ENCODE peak calls at places on chromosomes 16 and 17, in eight cellular contexts. G, E, D, W, Z, H, K and Q are unnamed samples.

GRCh38 chr17:79288950-79289349 is 214.3 kb downstream of the ENGASE start:
- DNase-seq in D (no peak), G (no peak), W (no peak), K (no peak), Z (no peak), H (no peak), E (no peak), Q (no peak)

GRCh38 chr17:73215414-73215813 is 22.6 kb downstream of the COG1 start:
- DNase-seq in G (no peak), E (no peak), W (no peak), Z (no peak), D (no peak), H (no peak), K (peak; percentile 41), Q (no peak)

GRCh38 chr17:68785565-68786486 is 169.4 kb downstream of the ABCA8 start:
- DNase-seq in K (no peak), Z (no peak), D (no peak), G (no peak), W (no peak), E (no peak), H (no peak), Q (no peak)

GRCh38 chr17:39223907-39224777 is 1.6 kb downstream of the STAC2 start:
- DNase-seq in H (no peak), E (no peak), K (peak; percentile 79), W (no peak), D (no peak), G (no peak), Z (no peak), Q (no peak)

GRCh38 chr16:62135903-62136302 is 99.7 kb upstream of the CDH8 start:
- DNase-seq in D (peak; percentile 38), H (no peak), K (no peak), G (peak; percentile 84), E (no peak), W (no peak), Z (no peak), Q (no peak)

GRCh38 chr16:56530872-56531271 is 11.0 kb upstream of the BBS2 start:
- DNase-seq in E (no peak), K (no peak), W (no peak), H (no peak), G (peak; percentile 47), Z (no peak), D (peak; percentile 27), Q (peak; percentile 40)

GRCh38 chr16:69747115-69747514 is 7.6 kb downstream of the NOB1 start:
- DNase-seq in E (no peak), G (no peak), D (no peak), W (no peak), Z (no peak), H (no peak), K (no peak), Q (no peak)

GRCh38 chr17:8649157-8650118 is 18.9 kb upstream of the MYH10 start:
- DNase-seq in E (no peak), D (peak; percentile 82), H (peak; percentile 65), W (no peak), G (peak; percentile 99), K (no peak), Z (no peak), Q (peak; percentile 100)

GRCh38 chr17:31824771-31825360 is 34.2 kb downstream of the COPRS start:
- DNase-seq in K (no peak), W (no peak), Z (no peak), D (peak; percentile 52), G (no peak), E (no peak), H (no peak), Q (no peak)

GRCh38 chr16:47612711-47613110 is 151.6 kb downstream of the PHKB start:
- DNase-seq in E (no peak), W (no peak), Z (no peak), H (no peak), K (no peak), D (no peak), G (no peak), Q (no peak)

GRCh38 chr16:78441298-78441697 is 341.8 kb downstream of the WWOX start:
- DNase-seq in D (no peak), W (no peak), K (no peak), Z (no peak), G (no peak), H (no peak), E (no peak), Q (no peak)

GRCh38 chr16:9046667-9047055 is 44.8 kb upstream of the HAPSTR1 start:
- DNase-seq in Z (no peak), H (no peak), E (no peak), K (no peak), G (no peak), D (no peak), W (no peak), Q (no peak)

GRCh38 chr16:57720142-57720575 is 15.4 kb upstream of the KATNB1 start:
- DNase-seq in K (peak; percentile 68), W (no peak), E (peak; percentile 60), G (peak; percentile 36), Z (peak; percentile 54), D (peak; percentile 67), H (no peak), Q (peak; percentile 56)

GRCh38 chr17:4511199-4511932 is 12.7 kb downstream of the SPNS2 start:
- DNase-seq in W (no peak), Z (no peak), D (no peak), H (no peak), K (no peak), E (no peak), G (no peak), Q (no peak)

GRCh38 chr16:31467151-31467550 is 4.8 kb upstream of the TGFB1I1 start:
- DNase-seq in G (no peak), Z (no peak), W (peak; percentile 7), E (peak; percentile 5), H (no peak), K (peak; percentile 18), D (no peak), Q (no peak)

DNA sequence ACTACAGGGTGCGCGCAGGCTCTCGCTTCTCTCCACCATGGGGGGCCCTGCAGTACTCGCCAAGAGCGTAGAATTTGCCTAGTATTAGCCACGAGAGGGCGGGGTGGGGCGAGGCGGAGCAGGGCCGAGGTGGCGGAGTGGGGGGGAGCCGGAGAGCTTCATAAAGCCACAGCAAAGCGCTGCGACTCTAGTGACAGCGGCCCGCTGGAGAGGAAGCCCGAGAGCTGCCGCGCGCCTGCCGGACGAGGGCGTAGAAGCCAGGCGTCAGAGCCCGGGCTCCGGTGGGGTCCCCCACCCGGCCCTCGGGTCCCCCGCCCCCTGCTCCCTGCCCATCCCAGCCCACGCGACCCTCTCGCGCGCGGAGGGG is at the start of gene TBX21:
- DNase-seq in G (peak; percentile 10), W (peak; percentile 83), D (peak; percentile 59), Z (peak; percentile 70), K (peak; percentile 94), E (peak; percentile 88), H (peak; percentile 37), Q (no peak)
- H3K4me3 ChIP-seq in G (peak within 1 kb of the TSS; percentile 22), W (peak within 1 kb of the TSS; percentile 62), D (peak within 1 kb of the TSS; percentile 38), Z (peak within 1 kb of the TSS; percentile 23), K (peak within 1 kb of the TSS; percentile 41), E (no peak within 1 kb of the TSS), H (peak within 1 kb of the TSS; percentile 25), Q (no peak within 1 kb of the TSS)

GRCh38 chr17:45783593-45784292 is 377 bp upstream of the CRHR1 start:
- DNase-seq in E (peak; percentile 70), W (peak; percentile 59), Z (no peak), K (peak; percentile 95), D (peak; percentile 27), G (no peak), H (peak; percentile 76), Q (no peak)

GRCh38 chr17:45785373-45786193 is 1.5 kb downstream of the CRHR1 start:
- DNase-seq in K (peak; percentile 79), D (no peak), G (no peak), W (no peak), H (no peak), Z (no peak), E (no peak), Q (no peak)

GRCh38 chr17:45784583-45785372 is 658 bp downstream of the CRHR1 start:
- DNase-seq in Z (peak; percentile 20), D (peak; percentile 30), G (peak; percentile 20), K (peak; percentile 88), E (peak; percentile 69), H (peak; percentile 40), W (peak; percentile 62), Q (no peak)

GRCh38 chr17:45782889-45783592 is 1.1 kb upstream of the CRHR1 start:
- DNase-seq in Z (no peak), E (peak; percentile 77), D (peak; percentile 32), G (no peak), H (peak; percentile 42), W (peak; percentile 68), K (peak; percentile 98), Q (no peak)

GRCh38 chr17:45784293-45784582 is at the start of gene CRHR1:
- DNase-seq in K (no peak), D (no peak), W (no peak), E (no peak), Z (no peak), G (no peak), H (no peak), Q (no peak)
- H3K4me3 ChIP-seq in K (peak within 1 kb of the TSS; percentile 58), D (peak within 1 kb of the TSS; percentile 42), W (peak within 1 kb of the TSS; percentile 64), E (no peak within 1 kb of the TSS), Z (peak within 1 kb of the TSS; percentile 37), G (peak within 1 kb of the TSS; percentile 4), H (peak within 1 kb of the TSS; percentile 45), Q (no peak within 1 kb of the TSS)

DNA sequence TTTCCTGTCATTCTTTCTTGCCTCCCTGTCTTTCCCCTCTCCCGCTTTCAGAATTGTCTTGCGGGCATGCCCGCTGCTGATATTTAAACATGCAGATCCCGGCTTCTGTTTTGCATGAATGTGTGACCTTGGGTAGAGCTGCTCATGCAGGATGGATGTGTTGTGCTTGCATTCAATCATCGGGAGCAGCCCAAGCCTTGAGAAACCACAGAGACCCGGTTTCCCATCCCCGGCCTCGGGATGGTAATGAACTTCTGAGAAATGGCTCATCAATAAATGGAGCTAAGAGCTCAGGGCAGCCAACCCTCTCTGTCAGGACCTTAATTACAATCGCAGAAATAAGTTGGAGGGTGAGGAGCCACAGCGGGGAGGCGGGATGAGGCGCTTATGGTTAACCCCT is 303.6 kb upstream of the TNRC6C start:
- DNase-seq in W (no peak), Z (no peak), E (no peak), G (no peak), D (no peak), K (peak; percentile 46), H (no peak), Q (no peak)
- H3K4me3 ChIP-seq in W (no peak overlapping the region), Z (no peak overlapping the region), E (no peak overlapping the region), G (no peak overlapping the region), D (no peak overlapping the region), K (no peak overlapping the region), H (no peak overlapping the region), Q (no peak overlapping the region)

GRCh38 chr16:87094246-87094865 is 222.8 kb downstream of the C16orf95 start:
- DNase-seq in Z (no peak), D (no peak), G (no peak), E (no peak), W (no peak), H (no peak), K (no peak), Q (no peak)

GRCh38 chr16:87098361-87098760 is 218.8 kb downstream of the C16orf95 start:
- DNase-seq in K (no peak), W (no peak), H (no peak), Z (no peak), G (no peak), D (no peak), E (no peak), Q (no peak)

GRCh38 chr16:87093804-87094203 is 223.4 kb downstream of the C16orf95 start:
- DNase-seq in D (no peak), W (no peak), H (no peak), G (no peak), E (no peak), K (no peak), Z (no peak), Q (no peak)

GRCh38 chr16:87096746-87097145 is 220.4 kb downstream of the C16orf95 start:
- DNase-seq in Z (no peak), E (no peak), G (no peak), D (no peak), K (no peak), W (no peak), H (no peak), Q (no peak)

GRCh38 chr16:87092958-87093357 is 224.2 kb downstream of the C16orf95 start:
- DNase-seq in W (no peak), Z (no peak), H (no peak), D (no peak), K (no peak), G (no peak), E (no peak), Q (no peak)
- H3K4me3 ChIP-seq in W (no peak overlapping the region), Z (no peak overlapping the region), H (no peak overlapping the region), D (no peak overlapping the region), K (no peak overlapping the region), G (no peak overlapping the region), E (no peak overlapping the region), Q (no peak overlapping the region)